ENCODE peak calls at places on chromosomes 13 and 19, in six cellular contexts. N, V, R, Z, U and I are unnamed samples.

GRCh38 chr19:9323557-9323918 is 441 bp upstream of the ZNF559 start:
- DNase-seq in Z (peak; percentile 74), N (peak; percentile 32), U (no peak), V (peak; percentile 81), R (peak; percentile 30), I (no peak)

GRCh38 chr19:17302391-17303166 is 646 bp downstream of the ABHD8 start:
- DNase-seq in Z (no peak), R (no peak), N (no peak), U (no peak), V (no peak), I (no peak)

GRCh38 chr13:68261105-68261504 is 1031.0 kb upstream of the PCDH9 start:
- DNase-seq in Z (no peak), V (peak; percentile 1), R (no peak), N (no peak), U (peak; percentile 2), I (no peak)

GRCh38 chr13:100852146-100852545 is 177.6 kb upstream of the TMTC4 start:
- DNase-seq in R (no peak), N (no peak), V (no peak), Z (no peak), U (no peak), I (no peak)

GRCh38 chr13:103351035-103351828 is 285.0 kb upstream of the SLC10A2 start:
- DNase-seq in U (peak; percentile 21), V (no peak), R (no peak), Z (no peak), N (no peak), I (no peak)

GRCh38 chr13:64725492-64725891 is 2504.6 kb downstream of the PCDH9 start:
- DNase-seq in U (no peak), Z (no peak), R (no peak), N (no peak), V (peak; percentile 3), I (no peak)

GRCh38 chr13:112697756-112698655 is 8.2 kb downstream of the ATP11A start:
- DNase-seq in Z (no peak), N (no peak), U (no peak), R (no peak), V (peak; percentile 53), I (no peak)

GRCh38 chr19:16447015-16447384 is 24.8 kb downstream of the EPS15L1 start:
- DNase-seq in U (no peak), N (peak; percentile 70), V (peak; percentile 80), R (no peak), Z (peak; percentile 74), I (no peak)

GRCh38 chr19:49875801-49876421 is 1.2 kb downstream of the AKT1S1 start:
- DNase-seq in V (peak; percentile 51), Z (peak; percentile 58), N (no peak), R (no peak), U (no peak), I (no peak)

GRCh38 chr19:15702590-15702930 is 25.3 kb upstream of the OR10H2 start:
- DNase-seq in Z (peak; percentile 19), R (no peak), N (no peak), V (peak; percentile 83), U (no peak), I (no peak)

GRCh38 chr13:39685652-39686051 is 30.2 kb downstream of the COG6 start:
- DNase-seq in Z (no peak), R (no peak), V (no peak), U (no peak), N (no peak), I (no peak)

GRCh38 chr19:14061081-14061749 is 661 bp downstream of the PALM3 start:
- DNase-seq in U (no peak), V (peak; percentile 57), N (no peak), R (no peak), Z (peak; percentile 60), I (no peak)

GRCh38 chr13:106355866-106356265 is 179.6 kb downstream of the EFNB2 start:
- DNase-seq in Z (no peak), U (no peak), V (no peak), R (no peak), N (no peak), I (no peak)

DNA sequence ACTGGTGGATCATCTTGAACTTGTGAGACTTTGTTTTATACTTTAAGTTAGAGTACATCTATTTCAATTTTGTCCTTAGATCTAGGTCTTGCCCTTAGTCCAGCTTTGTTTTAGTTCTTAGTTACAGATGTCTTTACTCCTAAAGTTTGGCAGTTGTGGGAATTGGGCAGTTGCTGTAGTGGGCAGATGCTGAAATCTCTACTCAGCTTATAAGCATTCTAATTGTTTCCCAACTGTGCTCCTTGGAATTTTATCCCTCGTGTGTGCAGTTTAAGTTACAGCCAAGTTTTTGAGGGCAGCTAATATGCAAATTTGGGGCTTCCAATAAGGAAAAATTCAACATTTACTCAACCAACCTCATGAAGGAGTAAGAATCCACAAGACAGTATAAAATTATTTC is 33.0 kb downstream of the CCDC122 start:
- DNase-seq in V (no peak), R (no peak), N (no peak), U (no peak), Z (no peak), I (no peak)
- TF ChIP-seq TAF1 in V (no peak), R (no peak), N (no peak), U (no peak), Z (no peak), I (no peak)

GRCh38 chr19:6739390-6739883 is at the start of gene TRIP10:
- DNase-seq in U (no peak), R (peak; percentile 87), Z (peak; percentile 93), V (peak; percentile 68), N (no peak), I (peak; percentile 87)
- TF ChIP-seq POLR2A in U (no peak), R (no peak), Z (peak; percentile 26), V (peak; percentile 48), N (peak; percentile 43), I (no peak)

DNA sequence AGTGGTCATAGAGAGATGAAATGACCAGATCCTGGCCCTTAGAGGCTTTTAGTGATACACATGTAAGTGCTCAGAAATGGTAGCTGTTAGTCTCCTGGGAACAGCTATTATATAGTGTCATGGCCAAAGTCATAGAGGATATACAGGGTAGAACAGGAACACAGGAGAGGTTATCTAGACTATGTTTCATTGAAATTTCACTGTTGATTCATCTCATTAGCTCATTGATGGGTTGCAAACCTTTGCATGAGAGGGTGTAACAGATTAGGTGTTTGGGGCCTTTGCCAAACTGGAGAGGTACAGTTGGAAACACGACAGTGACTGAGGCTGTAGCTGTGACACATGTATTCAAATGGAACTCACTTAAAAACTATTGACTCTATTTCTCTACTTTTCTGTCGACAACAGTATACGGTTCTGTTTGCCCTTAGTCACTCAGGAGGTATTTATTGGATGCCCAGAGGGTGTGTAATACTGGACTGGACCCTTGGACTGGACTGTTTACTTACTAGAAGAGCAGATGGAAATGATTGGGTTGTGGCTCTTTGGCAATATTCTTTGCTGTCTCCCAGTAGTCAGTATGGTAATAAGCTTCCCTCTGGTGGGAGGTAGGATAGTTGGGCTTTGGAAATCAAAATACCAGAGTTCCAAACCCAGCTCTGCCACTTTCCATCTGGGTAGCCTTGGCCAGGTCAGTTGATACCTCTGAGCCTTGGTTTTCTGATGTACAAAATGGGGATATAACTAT is 29.8 kb downstream of the ARHGAP35 start:
- DNase-seq in Z (no peak), R (no peak), U (no peak), N (no peak), V (peak; percentile 99), I (no peak)
- TF ChIP-seq POLR2AphosphoS5 in Z (no peak), R (no peak), U (no peak), N (no peak), V (no peak), I (no peak)

GRCh38 chr13:93182406-93182805 is 44.2 kb upstream of the GPC6 start:
- DNase-seq in U (no peak), N (no peak), R (no peak), Z (no peak), V (no peak), I (no peak)

GRCh38 chr13:93180376-93180966 is 46.1 kb upstream of the GPC6 start:
- DNase-seq in U (no peak), Z (no peak), R (no peak), V (no peak), N (no peak), I (no peak)

GRCh38 chr13:93183302-93183701 is 43.3 kb upstream of the GPC6 start:
- DNase-seq in V (no peak), N (no peak), Z (no peak), U (peak; percentile 19), R (no peak), I (no peak)
- TF ChIP-seq TAF1 in V (no peak), N (no peak), Z (no peak), U (no peak), R (no peak), I (no peak)

DNA sequence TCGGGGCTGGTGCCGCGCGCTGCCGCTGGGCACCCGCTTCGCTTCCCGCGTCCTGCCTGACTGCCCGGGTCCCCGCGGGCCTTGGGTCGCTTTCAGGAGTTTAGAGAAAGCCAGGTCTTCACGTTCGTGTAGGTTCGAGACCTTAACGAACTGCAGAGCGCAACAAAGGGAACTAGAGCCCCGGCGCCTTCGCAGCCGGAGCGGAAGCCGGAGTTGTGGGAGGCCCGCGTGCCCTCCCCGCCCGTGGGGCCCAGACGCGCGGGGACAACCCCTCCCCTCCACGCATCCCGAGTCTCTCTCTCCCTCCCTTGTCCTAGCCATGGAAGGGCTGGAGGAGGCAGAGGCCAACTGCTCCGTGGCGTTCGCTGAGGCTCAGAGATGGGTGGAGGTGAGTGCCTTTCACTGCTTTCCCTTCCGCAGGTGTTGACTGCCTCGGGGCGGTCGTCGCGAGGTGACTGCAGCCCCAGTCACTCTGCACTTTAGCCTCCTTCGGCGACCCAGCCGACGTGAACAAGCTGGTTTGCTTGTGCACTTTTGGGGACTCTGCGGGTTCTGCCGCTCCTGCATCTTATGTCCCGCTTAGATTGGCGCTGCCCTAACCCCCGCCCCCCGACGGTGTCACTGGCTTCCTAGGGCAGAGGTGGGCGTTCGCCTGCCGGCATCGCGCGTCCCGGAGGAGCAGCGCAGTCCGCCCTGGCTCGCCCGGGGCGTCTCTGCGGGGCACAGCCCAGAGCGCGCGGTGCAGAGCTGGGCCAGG is 387 bp downstream of the LMO7 start:
- DNase-seq in R (peak; percentile 50), N (no peak), U (no peak), V (peak; percentile 18), Z (peak; percentile 6), I (peak; percentile 48)
- TF ChIP-seq POLR2A in R (no peak), N (peak; percentile 77), U (no peak), V (no peak), Z (no peak), I (peak; percentile 51)

GRCh38 chr13:47546265-47546962 is 454.7 kb downstream of the SUCLA2 start:
- DNase-seq in N (no peak), U (no peak), Z (no peak), R (no peak), V (no peak), I (no peak)
- TF ChIP-seq POLR2AphosphoS5 in N (no peak), U (no peak), Z (no peak), R (no peak), V (no peak), I (no peak)

GRCh38 chr19:19345970-19346369 is 25.3 kb downstream of the MAU2 start:
- DNase-seq in R (no peak), V (no peak), N (no peak), U (no peak), Z (no peak), I (peak; percentile 5)
- TF ChIP-seq TAF1 in R (no peak), V (no peak), N (no peak), U (no peak), Z (no peak), I (no peak)